ENCODE peak calls at places on chromosomes 13 and 19, in seven cellular contexts. S, A, K, V, C, F and T are unnamed samples.

GRCh38 chr19:17721821-17722220 is 2.5 kb downstream of the MAP1S start:
- DNase-seq in A (no peak), F (no peak), V (no peak), C (no peak), S (no peak), K (no peak), T (no peak)

GRCh38 chr19:40862785-40863184 is 12.5 kb upstream of the CYP2A6 start:
- DNase-seq in A (no peak), K (no peak), C (no peak), S (no peak), V (no peak), F (no peak), T (no peak)

GRCh38 chr19:55344444-55344843 is 4.8 kb downstream of the KMT5C start:
- DNase-seq in F (no peak), C (no peak), V (no peak), K (no peak), S (no peak), A (no peak), T (peak)

GRCh38 chr19:33409906-33410685 is 36.6 kb downstream of the CEBPG start:
- DNase-seq in V (no peak), A (no peak), C (no peak), K (no peak), S (no peak), F (no peak), T (no peak)

GRCh38 chr19:15702590-15702930 is 25.3 kb upstream of the OR10H2 start:
- DNase-seq in S (no peak), K (no peak), A (peak), V (peak), C (no peak), F (no peak), T (peak)

GRCh38 chr13:100872761-100873160 is 198.2 kb upstream of the TMTC4 start:
- DNase-seq in K (no peak), S (no peak), A (no peak), F (no peak), V (no peak), C (no peak), T (no peak)

GRCh38 chr13:98565726-98566577 is 11.0 kb downstream of the STK24 start:
- DNase-seq in F (no peak), A (no peak), V (no peak), S (no peak), K (no peak), C (no peak), T (peak)

GRCh38 chr13:42876270-42876714 is 94.9 kb downstream of the FAM216B start:
- DNase-seq in C (no peak), S (no peak), A (no peak), V (no peak), K (peak), F (no peak), T (no peak)

GRCh38 chr13:73844986-73845385 is 289.2 kb downstream of the KLF12 start:
- DNase-seq in K (no peak), A (no peak), F (no peak), C (no peak), S (no peak), V (no peak), T (no peak)
- TF ChIP-seq YY1 in K (no peak), A (no peak), F (no peak), C (no peak), S (no peak), V (no peak), T (no peak)

DNA sequence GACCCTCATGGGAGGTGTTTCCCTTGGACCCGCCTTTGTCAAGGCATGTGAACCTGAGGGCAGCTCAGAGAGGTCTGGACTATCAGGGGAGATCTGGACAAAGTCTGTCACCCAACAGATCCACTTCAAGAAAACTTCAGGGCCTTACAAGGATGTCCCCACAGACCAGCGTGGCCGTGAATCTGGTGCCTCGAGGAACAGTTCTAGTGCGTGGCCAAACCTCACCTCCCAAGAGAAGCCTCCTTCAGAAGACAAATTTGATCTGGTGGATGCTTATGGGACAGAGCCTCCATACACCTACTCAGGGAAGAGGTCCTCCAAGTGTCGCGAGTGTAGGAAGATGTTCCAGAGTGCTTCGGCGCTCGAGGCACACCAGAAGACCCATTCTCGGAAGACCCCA is 11.5 kb downstream of the ZSCAN22 start:
- DNase-seq in S (no peak), C (no peak), K (no peak), F (no peak), A (no peak), V (no peak), T (no peak)
- TF ChIP-seq YY1 in S (no peak), C (no peak), K (no peak), F (no peak), A (no peak), V (no peak), T (no peak)

GRCh38 chr13:91346848-91347211 is 657 bp upstream of the MIR17HG start:
- DNase-seq in A (no peak), V (no peak), F (no peak), S (no peak), C (peak), K (peak), T (peak)
- TF ChIP-seq YY1 in A (no peak), V (no peak), F (no peak), S (no peak), C (no peak), K (no peak), T (no peak)

DNA sequence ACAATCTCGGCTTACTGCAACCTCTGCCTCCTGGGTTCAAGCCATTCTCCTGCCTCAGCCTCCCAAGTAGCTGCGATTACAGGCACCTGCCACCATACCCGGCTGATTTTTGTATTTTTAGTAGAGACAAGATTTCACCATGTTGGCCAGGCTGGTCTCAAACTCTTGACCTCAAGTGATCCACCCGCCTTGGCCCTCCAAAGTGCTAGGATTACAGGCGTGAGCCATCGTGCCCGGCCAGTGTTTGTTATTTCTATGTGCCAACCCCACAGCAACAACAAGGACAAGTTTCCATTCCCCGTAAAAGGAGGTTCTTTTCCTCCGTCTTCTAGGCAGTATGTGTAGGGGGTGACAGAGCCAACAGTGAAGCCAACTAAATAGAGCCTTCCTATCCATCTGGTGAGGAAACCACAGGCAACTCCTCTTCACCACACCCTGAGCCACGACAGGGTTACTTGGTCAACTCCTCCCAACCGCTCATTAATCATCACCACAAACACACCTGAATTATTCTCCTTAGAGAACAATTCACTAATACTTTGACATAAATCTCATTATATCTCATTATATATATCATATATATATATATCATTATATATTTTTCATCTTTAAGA is 25.5 kb downstream of the FOXO1 start:
- DNase-seq in V (no peak), C (no peak), K (no peak), A (no peak), S (no peak), F (no peak), T (no peak)
- TF ChIP-seq YY1 in V (no peak), C (no peak), K (no peak), A (no peak), S (no peak), F (no peak), T (no peak)

DNA sequence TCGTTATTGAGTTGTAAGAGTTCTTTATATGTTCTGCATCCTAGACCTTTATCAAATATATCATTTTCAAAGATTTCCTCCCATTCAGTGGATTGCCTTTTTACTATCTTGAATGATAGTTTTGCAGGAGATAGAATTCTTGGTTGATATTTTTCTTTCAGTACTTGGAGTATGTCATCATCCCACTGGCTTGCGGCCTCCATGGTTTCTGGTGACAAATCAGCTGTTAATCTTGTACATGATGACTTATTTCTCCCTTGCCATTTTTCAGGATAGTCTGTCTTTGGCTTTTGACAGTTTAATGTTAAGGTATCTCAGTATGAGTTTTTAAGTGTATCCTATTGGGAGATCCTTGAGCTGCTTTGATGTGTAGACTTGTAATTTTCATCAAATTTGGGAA is 8.5 kb downstream of the ZNF557 start:
- DNase-seq in C (no peak), K (no peak), F (no peak), V (no peak), A (no peak), S (no peak), T (no peak)
- TF ChIP-seq YY1 in C (no peak), K (no peak), F (no peak), V (no peak), A (no peak), S (no peak), T (no peak)

GRCh38 chr13:112932971-112933370 is 36.0 kb upstream of the MCF2L start:
- DNase-seq in K (no peak), A (no peak), F (no peak), C (no peak), V (no peak), S (no peak), T (no peak)

GRCh38 chr13:112930192-112930591 is 38.8 kb upstream of the MCF2L start:
- DNase-seq in V (no peak), C (no peak), A (no peak), F (no peak), S (no peak), K (no peak), T (no peak)

GRCh38 chr13:112929778-112930055 is 39.3 kb upstream of the MCF2L start:
- DNase-seq in V (no peak), S (no peak), K (no peak), A (no peak), F (no peak), C (no peak), T (no peak)

GRCh38 chr13:112928958-112929777 is 39.8 kb upstream of the MCF2L start:
- DNase-seq in S (no peak), A (no peak), C (no peak), V (peak), F (no peak), K (no peak), T (peak)

DNA sequence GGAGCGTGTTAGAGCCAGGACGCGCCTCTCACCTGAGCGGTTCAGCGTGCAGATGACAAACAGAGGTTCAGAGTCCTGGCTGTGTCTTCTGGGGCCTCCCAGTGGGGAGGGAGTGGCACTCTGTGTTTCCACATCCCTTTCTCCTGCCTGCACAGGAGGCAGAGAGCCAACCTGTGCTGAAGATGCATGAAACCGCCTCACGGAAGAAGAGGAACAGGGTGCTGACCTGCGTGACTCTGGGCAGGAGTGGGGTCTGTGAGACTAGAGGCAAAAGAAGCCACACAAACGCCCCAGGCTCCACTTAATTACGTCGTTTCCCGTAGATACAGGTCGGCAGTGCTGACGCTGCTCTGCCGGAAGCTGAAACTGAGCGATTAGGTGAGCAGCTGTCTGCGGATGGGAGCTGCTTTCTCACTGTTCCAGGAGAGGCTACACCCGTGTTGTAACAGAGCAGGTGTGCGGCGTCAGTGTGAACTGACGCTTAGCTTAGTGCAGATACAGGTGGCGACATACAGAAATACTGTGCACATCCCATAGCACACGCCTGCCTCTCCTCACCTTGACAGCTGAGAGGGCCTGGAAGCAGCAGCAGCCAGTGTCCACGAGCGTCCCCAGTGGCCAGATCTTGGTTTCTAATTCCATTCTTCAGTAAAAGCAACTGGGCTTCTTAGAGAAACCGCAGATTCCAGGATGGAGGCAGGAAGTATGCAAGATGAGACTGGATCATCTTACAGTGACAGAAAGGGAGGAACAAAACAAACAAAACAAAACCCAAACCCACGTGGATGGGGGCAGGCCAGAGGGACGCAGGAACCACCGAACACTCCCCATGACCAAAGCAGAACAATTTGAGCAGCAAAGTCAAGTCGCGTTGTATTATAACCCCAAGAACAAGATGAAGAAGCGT is 37.7 kb upstream of the MCF2L start:
- DNase-seq in F (no peak), S (peak), C (peak), V (peak), A (peak), K (no peak), T (peak)
- TF ChIP-seq YY1 in F (no peak), S (no peak), C (no peak), V (no peak), A (peak), K (no peak), T (no peak)